ENCODE peak calls at places on chromosomes 5 and 9, in five cellular contexts. T, B, O, J and N are unnamed samples.

GRCh38 chr5:76718381-76718832 is 2.5 kb downstream of the F2R start:
- DNase-seq in T (no peak), B (no peak), O (no peak), J (no peak), N (no peak)

GRCh38 chr9:69279084-69279729 is 45.8 kb upstream of the ENTREP1 start:
- DNase-seq in T (no peak), B (no peak), O (no peak), J (no peak), N (no peak)

GRCh38 chr5:2205185-2205585 is 322.5 kb upstream of the IRX4 start:
- DNase-seq in T (no peak), B (no peak), O (no peak), J (no peak), N (no peak)

GRCh38 chr9:34928921-34929320 is 29.2 kb upstream of the PHF24 start:
- DNase-seq in T (no peak), B (no peak), O (no peak), J (no peak), N (no peak)

GRCh38 chr9:116409659-116410058 is 256.1 kb downstream of the PAPPA start:
- DNase-seq in T (no peak), B (no peak), O (no peak), J (no peak), N (no peak)

GRCh38 chr5:123496892-123497291 is 15.1 kb upstream of the CSNK1G3 start:
- DNase-seq in T (no peak), B (peak; percentile 39), O (no peak), J (peak; percentile 39), N (peak; percentile 55)

GRCh38 chr9:105385372-105385985 is 62.4 kb upstream of the FSD1L start:
- DNase-seq in T (no peak), B (no peak), O (peak; percentile 51), J (no peak), N (peak; percentile 47)

GRCh38 chr5:34598177-34598794 is 57.8 kb upstream of the RAI14 start:
- DNase-seq in T (peak; percentile 89), B (peak; percentile 94), O (no peak), J (peak; percentile 66), N (peak; percentile 60)

GRCh38 chr5:151264113-151264512 is 11.1 kb downstream of the GM2A start:
- DNase-seq in T (no peak), B (no peak), O (no peak), J (no peak), N (no peak)

GRCh38 chr5:1312206-1312605 is 17.3 kb upstream of the TERT start:
- DNase-seq in T (no peak), B (no peak), O (peak; percentile 60), J (no peak), N (no peak)

GRCh38 chr5:74903165-74903787 is 37.1 kb upstream of the FAM169A start:
- DNase-seq in T (no peak), B (peak; percentile 61), O (peak; percentile 40), J (no peak), N (peak; percentile 19)

GRCh38 chr5:178515776-178516561 is 74.2 kb downstream of the COL23A1 start:
- DNase-seq in T (no peak), B (no peak), O (no peak), J (no peak), N (no peak)

GRCh38 chr9:114906922-114907571 is 23.3 kb downstream of the TNFSF8 start:
- DNase-seq in T (no peak), B (peak; percentile 96), O (peak; percentile 47), J (no peak), N (peak; percentile 16)

GRCh38 chr5:165209101-165209727 is 1703.8 kb downstream of the MAT2B start:
- DNase-seq in T (no peak), B (peak; percentile 40), O (no peak), J (no peak), N (no peak)

GRCh38 chr9:109031241-109031640 is 17.9 kb upstream of the CTNNAL1 start:
- DNase-seq in T (no peak), B (no peak), O (no peak), J (peak; percentile 8), N (no peak)

GRCh38 chr9:95667789-95668188 is 151.0 kb upstream of the PTCH1 start:
- DNase-seq in T (no peak), B (peak; percentile 83), O (no peak), J (no peak), N (no peak)

GRCh38 chr5:65184780-65185179 is 296.9 kb downstream of the ADAMTS6 start:
- DNase-seq in T (no peak), B (no peak), O (no peak), J (no peak), N (no peak)

GRCh38 chr5:178899289-178899688 is 3.6 kb downstream of the ZFP2 start:
- DNase-seq in T (no peak), B (no peak), O (no peak), J (no peak), N (no peak)

GRCh38 chr9:76531231-76531775 is 72.3 kb downstream of the GCNT1 start:
- DNase-seq in T (no peak), B (no peak), O (no peak), J (no peak), N (no peak)

GRCh38 chr9:112360047-112360804 is 19.7 kb upstream of the HSDL2 start:
- DNase-seq in T (no peak), B (no peak), O (no peak), J (no peak), N (no peak)

GRCh38 chr5:138078006-138078643 is 5.7 kb upstream of the WNT8A start:
- DNase-seq in T (no peak), B (no peak), O (no peak), J (no peak), N (no peak)

GRCh38 chr9:130209422-130209821 is 37.2 kb downstream of the NCS1 start:
- DNase-seq in T (no peak), B (no peak), O (no peak), J (no peak), N (no peak)

GRCh38 chr9:102842421-102842820 is 152.7 kb upstream of the CYLC2 start:
- DNase-seq in T (no peak), B (no peak), O (no peak), J (no peak), N (no peak)

GRCh38 chr9:134843740-134844139 is 36.9 kb upstream of the FCN2 start:
- DNase-seq in T (no peak), B (no peak), O (no peak), J (no peak), N (no peak)

GRCh38 chr5:138369706-138370105 is 17.2 kb downstream of the KDM3B start:
- DNase-seq in T (no peak), B (no peak), O (no peak), J (no peak), N (no peak)

GRCh38 chr5:7916171-7916804 is 47.3 kb downstream of the MTRR start:
- DNase-seq in T (no peak), B (peak; percentile 47), O (no peak), J (peak; percentile 44), N (no peak)

GRCh38 chr5:99878830-99879229 is 656.3 kb upstream of the FAM174A start:
- DNase-seq in T (no peak), B (no peak), O (no peak), J (no peak), N (no peak)

GRCh38 chr5:80474929-80475328 is 13.0 kb upstream of the FAM151B start:
- DNase-seq in T (no peak), B (peak; percentile 54), O (no peak), J (no peak), N (no peak)

GRCh38 chr9:109182940-109183798 is 16.1 kb upstream of the FRRS1L start:
- DNase-seq in T (no peak), B (peak; percentile 86), O (peak; percentile 33), J (no peak), N (no peak)

GRCh38 chr5:61416010-61416409 is 84.0 kb downstream of the ZSWIM6 start:
- DNase-seq in T (no peak), B (no peak), O (no peak), J (no peak), N (no peak)

GRCh38 chr5:113106821-113107220 is 130.2 kb downstream of the DCP2 start:
- DNase-seq in T (no peak), B (no peak), O (no peak), J (no peak), N (no peak)

GRCh38 chr9:21317956-21318923 is 13.1 kb upstream of the IFNA5 start:
- DNase-seq in T (no peak), B (peak; percentile 72), O (peak; percentile 43), J (peak; percentile 10), N (peak; percentile 69)

GRCh38 chr9:94812343-94812742 is 85.8 kb downstream of the AOPEP start:
- DNase-seq in T (peak; percentile 57), B (no peak), O (no peak), J (no peak), N (no peak)

GRCh38 chr5:158273035-158273434 is 414.1 kb upstream of the CLINT1 start:
- DNase-seq in T (no peak), B (no peak), O (no peak), J (no peak), N (no peak)